ENCODE peak calls at places on chromosomes 5 and 9, in four cellular contexts. T is sigmoid colon, M is lower lobe of right lung, N is GM20000. D is an unnamed sample.

GRCh38 chr9:129946596-129946995 is 96.4 kb downstream of the FNBP1 start:
- DNase-seq in N (no peak), T (no peak), M (no peak), D (no peak)

GRCh38 chr5:65359569-65359968 is 122.2 kb downstream of the ADAMTS6 start:
- DNase-seq in N (no peak), T (no peak), M (no peak), D (no peak)

GRCh38 chr9:16868706-16869105 is 1.8 kb downstream of the BNC2 start:
- DNase-seq in N (no peak), T (no peak), M (no peak), D (no peak)

GRCh38 chr5:82147860-82148573 is 130.1 kb downstream of the RPS23 start:
- DNase-seq in N (no peak), T (no peak), M (no peak), D (no peak)

GRCh38 chr9:27535701-27536118 is 6.1 kb upstream of the MOB3B start:
- DNase-seq in T (no peak), M (no peak), N (no peak), D (peak; percentile 14)

GRCh38 chr9:29006603-29007002 is 1433.3 kb upstream of the C9orf72 start:
- DNase-seq in N (no peak), T (no peak), M (no peak), D (no peak)

GRCh38 chr5:20608567-20608966 is 620.6 kb upstream of the CDH18 start:
- DNase-seq in M (no peak), T (no peak), N (no peak), D (no peak)

GRCh38 chr5:117594165-117594564 is 1019.5 kb upstream of the SEMA6A start:
- DNase-seq in T (peak; percentile 70), M (no peak), N (no peak), D (no peak)

GRCh38 chr5:32600057-32600622 is 14.8 kb downstream of the SUB1 start:
- DNase-seq in T (no peak), N (no peak), M (no peak), D (no peak)

GRCh38 chr9:105392531-105392930 is 55.3 kb upstream of the FSD1L start:
- DNase-seq in M (no peak), T (no peak), N (no peak), D (no peak)

GRCh38 chr9:134495881-134496412 is 145.7 kb upstream of the COL5A1 start:
- DNase-seq in N (no peak), T (no peak), M (no peak), D (no peak)

GRCh38 chr5:151925396-151925750 is 722 bp upstream of the GLRA1 start:
- DNase-seq in N (no peak), T (no peak), M (no peak), D (no peak)

GRCh38 chr9:86974421-86974820 is 27.1 kb upstream of the GAS1 start:
- DNase-seq in T (no peak), M (no peak), N (no peak), D (no peak)
- TF ChIP-seq CTCF in T (no peak), M (no peak), N (no peak), D (no peak)

GRCh38 chr9:135961277-135961705 is at the start of gene UBAC1:
- DNase-seq in M (peak; percentile 98), N (peak; percentile 100), T (peak; percentile 98), D (peak; percentile 97)
- TF ChIP-seq CTCF in M (peak; percentile 43), N (peak; percentile 18), T (peak; percentile 22), D (peak; percentile 12)

GRCh38 chr5:140573683-140574082 is 9.1 kb downstream of the SLC35A4 start:
- DNase-seq in M (no peak), N (no peak), T (peak; percentile 54), D (no peak)

GRCh38 chr5:140576776-140577201 is 12.2 kb downstream of the SLC35A4 start:
- DNase-seq in T (no peak), N (no peak), M (no peak), D (no peak)

GRCh38 chr5:140571105-140571504 is 6.5 kb downstream of the SLC35A4 start:
- DNase-seq in M (no peak), N (no peak), T (peak; percentile 71), D (no peak)

GRCh38 chr5:140574165-140574564 is 9.5 kb downstream of the SLC35A4 start:
- DNase-seq in T (no peak), M (no peak), N (no peak), D (no peak)

GRCh38 chr5:140575309-140575708 is 10.7 kb downstream of the SLC35A4 start:
- DNase-seq in N (no peak), M (peak; percentile 80), T (peak; percentile 79), D (peak; percentile 29)
- TF ChIP-seq CTCF in N (no peak), M (peak; percentile 54), T (no peak), D (peak; percentile 19)

GRCh38 chr9:35954942-35955546 is 2.9 kb downstream of the OR2S2 start:
- DNase-seq in T (no peak), N (peak; percentile 71), M (no peak), D (peak; percentile 67)
- TF ChIP-seq CTCF in T (peak; percentile 75), N (peak; percentile 64), M (peak; percentile 86), D (peak; percentile 79)

GRCh38 chr5:36363101-36363500 is 61.4 kb upstream of the RANBP3L start:
- DNase-seq in T (no peak), M (no peak), N (no peak), D (peak; percentile 2)
- TF ChIP-seq CTCF in T (peak; percentile 15), M (no peak), N (no peak), D (no peak)

GRCh38 chr5:5704352-5704751 is 281.9 kb downstream of the ICE1 start:
- DNase-seq in M (no peak), N (no peak), T (no peak), D (no peak)

GRCh38 chr5:5702934-5703333 is 280.5 kb downstream of the ICE1 start:
- DNase-seq in M (no peak), N (no peak), T (no peak), D (no peak)

GRCh38 chr5:5700549-5700948 is 278.1 kb downstream of the ICE1 start:
- DNase-seq in T (no peak), M (no peak), N (no peak), D (no peak)

GRCh38 chr5:5695266-5695665 is 272.8 kb downstream of the ICE1 start:
- DNase-seq in N (no peak), M (no peak), T (no peak), D (no peak)

GRCh38 chr5:5699062-5699461 is 276.6 kb downstream of the ICE1 start:
- DNase-seq in N (no peak), T (no peak), M (no peak), D (peak; percentile 6)
- TF ChIP-seq CTCF in N (no peak), T (no peak), M (no peak), D (no peak)

GRCh38 chr5:6454628-6455053 is 6.0 kb downstream of the UBE2QL1 start:
- DNase-seq in N (no peak), M (no peak), T (no peak), D (no peak)
- TF ChIP-seq CTCF in N (no peak), M (no peak), T (no peak), D (no peak)

DNA sequence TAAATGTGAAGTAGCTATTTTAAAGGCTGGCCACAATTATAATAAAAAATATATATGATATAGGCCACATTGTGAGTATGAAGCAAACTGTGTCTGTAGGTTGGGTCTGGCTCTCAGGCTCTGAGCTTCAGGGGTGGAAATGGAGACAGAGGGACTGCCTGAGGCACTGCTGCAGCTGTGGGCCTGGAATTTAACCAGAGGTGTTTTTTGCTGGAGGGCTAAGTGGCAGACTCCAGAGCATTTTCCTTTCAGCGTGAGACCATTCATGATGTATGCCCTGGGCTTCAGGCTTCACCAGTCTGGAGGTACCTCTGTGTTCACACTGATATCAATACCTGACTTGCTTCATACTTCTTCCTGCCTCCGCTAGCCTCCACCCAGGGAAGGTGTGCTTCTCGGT is 64.9 kb upstream of the IL12B start:
- DNase-seq in N (no peak), T (no peak), M (no peak), D (no peak)
- TF ChIP-seq CTCF in N (no peak), T (no peak), M (no peak), D (no peak)

DNA sequence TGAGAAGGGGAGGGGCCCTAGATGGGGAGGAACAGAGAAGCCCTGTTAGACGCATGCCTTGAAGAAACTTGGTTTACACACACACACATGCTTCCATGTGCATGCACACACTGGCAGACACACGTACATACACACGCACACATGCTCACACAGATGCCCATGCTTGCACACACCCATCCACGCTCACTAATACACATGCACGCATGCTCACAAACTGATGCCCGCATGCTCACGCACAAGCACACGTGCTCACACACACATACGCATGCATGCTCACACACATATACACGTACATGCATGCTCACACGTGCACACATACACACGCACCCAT is 32.1 kb upstream of the EGFL7 start:
- DNase-seq in M (no peak), N (no peak), T (no peak), D (no peak)
- TF ChIP-seq CTCF in M (no peak), N (no peak), T (no peak), D (no peak)

GRCh38 chr9:97801180-97801579 is 51.8 kb upstream of the FOXE1 start:
- DNase-seq in M (no peak), T (no peak), N (no peak), D (no peak)
- TF ChIP-seq CTCF in M (no peak), T (no peak), N (no peak), D (no peak)

D was measured in activated CD8-positive, alpha-beta T cell treated with anti-CD3 and anti-CD28 coated beads for 36 hours.